ENCODE peak calls at places on chromosomes 3 and 15, in ten cellular contexts. K is body of pancreas, D is fibroblast of lung, C is colonic mucosa, R is thoracic aorta, U is stomach, Z is tibial nerve, E is endodermal cell, Y is hepatocyte, S is lower lobe of right lung. A is an unnamed sample.

GRCh38 chr15:31497838-31498237 is 171.2 kb downstream of the KLF13 start:
- DNase-seq in D (no peak), S (no peak), E (no peak), Z (no peak), U (no peak), R (no peak), C (no peak), Y (no peak), K (no peak), A (no peak)

GRCh38 chr3:5463986-5464385 is 276.5 kb downstream of the EDEM1 start:
- DNase-seq in Y (no peak), R (no peak), E (no peak), C (no peak), U (no peak), Z (no peak), D (no peak), K (no peak), S (no peak), A (no peak)

GRCh38 chr3:194265996-194266657 is 85.0 kb downstream of the CPN2 start:
- DNase-seq in D (peak; percentile 9), R (no peak), E (peak; percentile 29), S (no peak), Z (no peak), C (peak; percentile 11), Y (no peak), K (no peak), U (peak; percentile 4), A (no peak)

GRCh38 chr15:48244923-48245322 is 38.8 kb downstream of the SLC12A1 start:
- DNase-seq in K (no peak), Y (no peak), Z (no peak), U (no peak), R (no peak), E (no peak), S (no peak), D (no peak), C (no peak), A (peak; percentile 67)

GRCh38 chr3:194772241-194773000 is 86.7 kb downstream of the FAM43A start:
- DNase-seq in K (no peak), E (peak; percentile 26), Y (no peak), U (no peak), D (no peak), S (no peak), Z (no peak), R (no peak), C (no peak), A (peak; percentile 64)

GRCh38 chr3:196179380-196180308 is 31.6 kb downstream of the ZDHHC19 start:
- DNase-seq in S (no peak), D (peak; percentile 58), R (no peak), U (no peak), Z (no peak), E (peak; percentile 73), Y (no peak), C (no peak), K (no peak), A (peak; percentile 51)

GRCh38 chr15:58021332-58022230 is 43.9 kb downstream of the ALDH1A2 start:
- DNase-seq in Y (no peak), D (no peak), E (no peak), C (no peak), S (no peak), U (no peak), Z (no peak), R (no peak), K (no peak), A (no peak)

GRCh38 chr15:82103500-82103899 is 57.7 kb upstream of the MEX3B start:
- DNase-seq in E (no peak), Z (no peak), Y (no peak), C (no peak), S (no peak), U (no peak), R (no peak), K (no peak), D (no peak), A (no peak)

GRCh38 chr15:40238927-40239591 is at the start of gene PAK6:
- DNase-seq in U (peak; percentile 84), Y (peak; percentile 89), R (no peak), C (peak; percentile 51), S (peak; percentile 66), K (peak; percentile 83), Z (no peak), E (peak; percentile 96), D (no peak), A (peak; percentile 92)

GRCh38 chr3:126130981-126131750 is 47.2 kb upstream of the SLC41A3 start:
- DNase-seq in D (no peak), E (peak; percentile 30), K (peak; percentile 7), S (peak; percentile 39), R (no peak), C (peak; percentile 7), Z (no peak), U (peak; percentile 25), Y (no peak), A (no peak)

GRCh38 chr3:131540821-131541220 is 38.0 kb upstream of the MRPL3 start:
- DNase-seq in K (no peak), Y (no peak), Z (no peak), U (no peak), E (no peak), C (no peak), R (no peak), S (no peak), D (no peak), A (no peak)

GRCh38 chr15:70792171-70792573 is 28.8 kb upstream of the UACA start:
- DNase-seq in R (no peak), S (no peak), Y (no peak), Z (no peak), D (no peak), U (no peak), C (no peak), E (no peak), K (no peak), A (peak; percentile 57)

GRCh38 chr3:114332342-114333179 is 38.7 kb downstream of the TIGIT start:
- DNase-seq in C (no peak), Y (no peak), Z (no peak), S (no peak), R (no peak), E (no peak), K (no peak), U (no peak), D (no peak), A (no peak)

GRCh38 chr3:143979813-143980212 is 8.2 kb downstream of the DIPK2A start:
- DNase-seq in U (no peak), Y (no peak), K (no peak), Z (no peak), S (no peak), D (no peak), C (no peak), E (no peak), R (no peak), A (no peak)

GRCh38 chr3:143975549-143976152 is 4.0 kb downstream of the DIPK2A start:
- DNase-seq in E (no peak), Y (peak; percentile 65), Z (no peak), D (peak; percentile 89), R (no peak), S (no peak), K (no peak), C (no peak), U (no peak), A (peak; percentile 56)

GRCh38 chr3:143977326-143978262 is 6.0 kb downstream of the DIPK2A start:
- DNase-seq in S (no peak), D (peak; percentile 74), K (no peak), R (no peak), Z (no peak), E (no peak), C (no peak), Y (no peak), U (no peak), A (no peak)

GRCh38 chr3:143979041-143979440 is 7.4 kb downstream of the DIPK2A start:
- DNase-seq in R (no peak), D (no peak), U (no peak), E (no peak), Y (no peak), Z (no peak), K (no peak), C (no peak), S (no peak), A (no peak)

GRCh38 chr3:143978263-143978631 is 6.6 kb downstream of the DIPK2A start:
- DNase-seq in C (no peak), R (no peak), Z (no peak), E (no peak), S (no peak), U (no peak), D (no peak), K (no peak), Y (no peak), A (no peak)
- H3K27ac ChIP-seq in C (no peak overlapping the region), R (peak overlapping the region; percentile 97), Z (no peak overlapping the region), E (no peak overlapping the region), S (peak overlapping the region; percentile 28), U (no peak overlapping the region), D (no peak overlapping the region), K (no peak overlapping the region), Y (peak overlapping the region; percentile 28), A (no peak overlapping the region)

GRCh38 chr3:66572938-66573710 is 72.3 kb upstream of the LRIG1 start:
- DNase-seq in Y (peak; percentile 46), U (no peak), S (no peak), R (no peak), C (no peak), K (peak; percentile 14), E (peak; percentile 95), Z (no peak), D (no peak), A (no peak)
- TF ChIP-seq CTCF in Y (peak; percentile 38), U (no peak), S (no peak), R (no peak), C (no peak), K (no peak), E (peak; percentile 92), Z (no peak), D (no peak), A (peak; percentile 35)

GRCh38 chr15:55401786-55402246 is 6.3 kb downstream of the CCPG1 start:
- DNase-seq in E (no peak), D (no peak), S (no peak), Z (no peak), U (no peak), C (no peak), K (no peak), Y (no peak), R (no peak), A (no peak)
- H3K27ac ChIP-seq in E (no peak overlapping the region), D (no peak overlapping the region), S (peak overlapping the region; percentile 9), Z (no peak overlapping the region), U (no peak overlapping the region), C (no peak overlapping the region), K (no peak overlapping the region), Y (no peak overlapping the region), R (no peak overlapping the region), A (no peak overlapping the region)

DNA sequence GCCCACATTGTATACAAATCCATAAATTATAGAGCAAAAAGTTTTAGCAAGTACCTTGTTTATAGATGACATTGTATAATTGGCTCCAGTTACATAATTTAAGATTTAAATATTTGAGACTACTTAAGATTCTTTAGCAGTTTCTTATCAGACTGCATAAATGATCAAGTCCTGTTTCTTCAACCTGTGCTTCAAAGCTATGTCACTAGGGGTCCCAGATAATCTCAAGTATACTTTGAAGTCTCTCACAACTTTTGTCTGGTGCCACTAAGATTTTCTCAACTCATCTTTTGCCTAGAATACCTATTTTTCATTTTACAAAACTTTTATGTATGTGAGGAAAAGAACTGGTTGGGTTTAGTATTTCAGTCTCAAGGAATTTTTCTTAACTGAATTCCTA is 205.5 kb downstream of the STAG1 start:
- DNase-seq in Y (no peak), Z (no peak), S (no peak), C (no peak), K (no peak), U (no peak), R (no peak), D (peak; percentile 26), E (no peak), A (no peak)
- TF ChIP-seq CTCF in Y (no peak), Z (no peak), S (no peak), C (no peak), K (no peak), U (no peak), R (no peak), D (no peak), E (peak; percentile 66), A (peak; percentile 26)

GRCh38 chr3:50147447-50147846 is 7.7 kb upstream of the SEMA3F start:
- DNase-seq in U (no peak), D (no peak), Y (no peak), S (no peak), Z (no peak), C (no peak), E (no peak), K (no peak), R (no peak), A (no peak)
- H3K27ac ChIP-seq in U (no peak overlapping the region), D (no peak overlapping the region), Y (peak overlapping the region; percentile 75), S (no peak overlapping the region), Z (no peak overlapping the region), C (no peak overlapping the region), E (no peak overlapping the region), K (no peak overlapping the region), R (no peak overlapping the region), A (no peak overlapping the region)